ENCODE peak calls at places on chromosomes 6 and 20, in seven cellular contexts. One of them, this sample, is unnamed.

GRCh38 chr20:60294627-60295026 is 336.4 kb downstream of the CDH26 start:
- DNase-seq in A549: no peak
- DNase-seq in IMR-90: no peak
- DNase-seq in HCT116: no peak
- DNase-seq in H1: no peak
- DNase-seq in HepG2: no peak
- DNase-seq in GM12878: no peak
- DNase-seq in this sample: no peak

GRCh38 chr20:7980332-7981046 is 39.1 kb downstream of the TMX4 start:
- DNase-seq in A549: peak
- DNase-seq in IMR-90: peak
- DNase-seq in HCT116: peak
- DNase-seq in H1: peak
- DNase-seq in HepG2: peak
- DNase-seq in GM12878: no peak
- DNase-seq in this sample: peak

GRCh38 chr20:34886122-34886521 is 9.7 kb downstream of the ACSS2 start:
- DNase-seq in A549: no peak
- DNase-seq in IMR-90: no peak
- DNase-seq in HCT116: no peak
- DNase-seq in H1: no peak
- DNase-seq in HepG2: no peak
- DNase-seq in GM12878: no peak
- DNase-seq in this sample: no peak

GRCh38 chr6:35916056-35916455 is 4.8 kb downstream of the SRPK1 start:
- DNase-seq in A549: no peak
- DNase-seq in IMR-90: no peak
- DNase-seq in HCT116: no peak
- DNase-seq in H1: no peak
- DNase-seq in HepG2: no peak
- DNase-seq in GM12878: no peak
- DNase-seq in this sample: no peak

GRCh38 chr20:53408728-53409157 is 184.9 kb downstream of the ZNF217 start:
- DNase-seq in A549: no peak
- DNase-seq in IMR-90: peak
- DNase-seq in HCT116: no peak
- DNase-seq in H1: no peak
- DNase-seq in HepG2: no peak
- DNase-seq in GM12878: no peak
- DNase-seq in this sample: no peak

GRCh38 chr6:98037571-98037970 is 754.6 kb upstream of the MMS22L start:
- DNase-seq in A549: no peak
- DNase-seq in IMR-90: no peak
- DNase-seq in HCT116: no peak
- DNase-seq in H1: no peak
- DNase-seq in HepG2: no peak
- DNase-seq in GM12878: no peak
- DNase-seq in this sample: no peak

GRCh38 chr6:53065266-53066058 is at the start of gene FBXO9:
- DNase-seq in A549: peak
- DNase-seq in IMR-90: no peak
- DNase-seq in HCT116: no peak
- DNase-seq in H1: no peak
- DNase-seq in HepG2: peak
- DNase-seq in GM12878: no peak
- DNase-seq in this sample: peak

GRCh38 chr20:35511814-35512420 is 17.5 kb downstream of the C20orf173 start:
- DNase-seq in A549: peak
- DNase-seq in IMR-90: peak
- DNase-seq in HCT116: no peak
- DNase-seq in H1: no peak
- DNase-seq in HepG2: peak
- DNase-seq in GM12878: no peak
- DNase-seq in this sample: peak

GRCh38 chr6:132604635-132605150 is 15.2 kb upstream of the TAAR5 start:
- DNase-seq in A549: no peak
- DNase-seq in IMR-90: no peak
- DNase-seq in HCT116: no peak
- DNase-seq in H1: no peak
- DNase-seq in HepG2: no peak
- DNase-seq in GM12878: no peak
- DNase-seq in this sample: no peak

GRCh38 chr20:53345536-53346070 is 248.0 kb downstream of the ZNF217 start:
- DNase-seq in A549: no peak
- DNase-seq in IMR-90: no peak
- DNase-seq in HCT116: no peak
- DNase-seq in H1: no peak
- DNase-seq in HepG2: no peak
- DNase-seq in GM12878: no peak
- DNase-seq in this sample: no peak

GRCh38 chr6:15481414-15481813 is 181.4 kb downstream of the DTNBP1 start:
- DNase-seq in A549: no peak
- DNase-seq in IMR-90: no peak
- DNase-seq in HCT116: no peak
- DNase-seq in H1: no peak
- DNase-seq in HepG2: no peak
- DNase-seq in GM12878: no peak
- DNase-seq in this sample: no peak

GRCh38 chr6:56370591-56371198 is 123.3 kb upstream of the COL21A1 start:
- DNase-seq in A549: peak
- DNase-seq in IMR-90: peak
- DNase-seq in HCT116: no peak
- DNase-seq in H1: no peak
- DNase-seq in HepG2: peak
- DNase-seq in GM12878: peak
- DNase-seq in this sample: no peak

GRCh38 chr6:149859938-149860337 is 4.2 kb downstream of the LRP11 start:
- DNase-seq in A549: no peak
- DNase-seq in IMR-90: no peak
- DNase-seq in HCT116: no peak
- DNase-seq in H1: no peak
- DNase-seq in HepG2: peak
- DNase-seq in GM12878: no peak
- DNase-seq in this sample: no peak

GRCh38 chr6:82176616-82177015 is 70.9 kb downstream of the IBTK start:
- DNase-seq in A549: no peak
- DNase-seq in IMR-90: no peak
- DNase-seq in HCT116: no peak
- DNase-seq in H1: no peak
- DNase-seq in HepG2: no peak
- DNase-seq in GM12878: no peak
- DNase-seq in this sample: no peak

GRCh38 chr20:9576695-9577094 is 62.3 kb downstream of the LAMP5 start:
- DNase-seq in A549: no peak
- DNase-seq in IMR-90: no peak
- DNase-seq in HCT116: no peak
- DNase-seq in H1: no peak
- DNase-seq in HepG2: no peak
- DNase-seq in GM12878: no peak
- DNase-seq in this sample: no peak

GRCh38 chr20:58630063-58630462 is 21.0 kb upstream of the STX16 start:
- DNase-seq in A549: peak
- DNase-seq in IMR-90: peak
- DNase-seq in HCT116: no peak
- DNase-seq in H1: no peak
- DNase-seq in HepG2: no peak
- DNase-seq in GM12878: no peak
- DNase-seq in this sample: no peak

GRCh38 chr20:63135411-63135810 is 80.5 kb downstream of the YTHDF1 start:
- DNase-seq in A549: no peak
- DNase-seq in IMR-90: no peak
- DNase-seq in HCT116: no peak
- DNase-seq in H1: no peak
- DNase-seq in HepG2: no peak
- DNase-seq in GM12878: no peak
- DNase-seq in this sample: peak

GRCh38 chr20:63134201-63134612 is 81.7 kb downstream of the YTHDF1 start:
- DNase-seq in A549: no peak
- DNase-seq in IMR-90: no peak
- DNase-seq in HCT116: no peak
- DNase-seq in H1: no peak
- DNase-seq in HepG2: no peak
- DNase-seq in GM12878: no peak
- DNase-seq in this sample: peak

GRCh38 chr20:63132715-63133471 is 83.0 kb downstream of the YTHDF1 start:
- DNase-seq in A549: no peak
- DNase-seq in IMR-90: no peak
- DNase-seq in HCT116: no peak
- DNase-seq in H1: no peak
- DNase-seq in HepG2: no peak
- DNase-seq in GM12878: no peak
- DNase-seq in this sample: no peak

GRCh38 chr20:63132131-63132714 is 83.7 kb downstream of the YTHDF1 start:
- DNase-seq in A549: no peak
- DNase-seq in IMR-90: no peak
- DNase-seq in HCT116: no peak
- DNase-seq in H1: no peak
- DNase-seq in HepG2: no peak
- DNase-seq in GM12878: no peak
- DNase-seq in this sample: no peak

GRCh38 chr20:63133481-63134091 is 82.3 kb downstream of the YTHDF1 start:
- DNase-seq in A549: no peak
- DNase-seq in IMR-90: no peak
- DNase-seq in HCT116: no peak
- DNase-seq in H1: no peak
- DNase-seq in HepG2: no peak
- DNase-seq in GM12878: no peak
- DNase-seq in this sample: no peak
- TF ChIP-seq CEBPB in A549: no peak
- TF ChIP-seq CEBPB in IMR-90: no peak
- TF ChIP-seq CEBPB in HCT116: no peak
- TF ChIP-seq CEBPB in H1: no peak
- TF ChIP-seq CEBPB in HepG2: no peak
- TF ChIP-seq CEBPB in GM12878: no peak
- TF ChIP-seq CEBPB in this sample: no peak

DNA sequence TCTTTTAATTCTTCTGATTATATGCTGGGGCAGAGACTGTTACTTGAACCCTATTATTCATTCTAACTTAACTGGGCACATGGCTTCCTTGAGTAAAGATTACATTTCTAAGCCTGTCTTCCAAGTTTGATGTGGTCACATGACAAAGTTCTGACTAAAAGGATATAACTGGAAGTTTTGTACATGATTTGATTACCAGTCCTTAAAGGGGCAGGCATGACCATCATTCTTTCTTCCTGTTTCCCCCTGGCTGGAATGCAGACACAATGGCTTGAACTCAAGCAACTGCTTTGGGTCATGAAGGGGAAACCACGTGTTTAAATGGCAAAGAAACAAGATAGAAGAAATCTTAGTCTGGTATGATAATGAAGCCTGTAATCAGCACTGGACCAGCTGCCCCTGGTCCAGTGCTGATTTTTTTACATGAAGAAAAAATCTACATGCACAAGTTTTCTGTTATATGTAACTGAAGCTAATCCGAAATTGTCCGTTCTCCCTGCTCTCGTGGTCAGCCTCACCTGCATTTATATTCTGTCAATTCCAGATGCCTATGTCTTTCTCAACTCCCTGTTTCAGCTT is 15.6 kb upstream of the SHLD1 start:
- DNase-seq in A549: peak
- DNase-seq in IMR-90: peak
- DNase-seq in HCT116: no peak
- DNase-seq in H1: no peak
- DNase-seq in HepG2: no peak
- DNase-seq in GM12878: no peak
- DNase-seq in this sample: no peak
- TF ChIP-seq CEBPB in A549: no peak
- TF ChIP-seq CEBPB in IMR-90: no peak
- TF ChIP-seq CEBPB in HCT116: no peak
- TF ChIP-seq CEBPB in H1: no peak
- TF ChIP-seq CEBPB in HepG2: no peak
- TF ChIP-seq CEBPB in GM12878: no peak
- TF ChIP-seq CEBPB in this sample: no peak

GRCh38 chr6:148808786-148809304 is 62.0 kb downstream of the UST start:
- DNase-seq in A549: no peak
- DNase-seq in IMR-90: no peak
- DNase-seq in HCT116: no peak
- DNase-seq in H1: no peak
- DNase-seq in HepG2: no peak
- DNase-seq in GM12878: no peak
- DNase-seq in this sample: no peak

GRCh38 chr6:148814869-148815268 is 68.0 kb downstream of the UST start:
- DNase-seq in A549: no peak
- DNase-seq in IMR-90: no peak
- DNase-seq in HCT116: no peak
- DNase-seq in H1: no peak
- DNase-seq in HepG2: no peak
- DNase-seq in GM12878: no peak
- DNase-seq in this sample: no peak

GRCh38 chr6:148807784-148808183 is 61.0 kb downstream of the UST start:
- DNase-seq in A549: no peak
- DNase-seq in IMR-90: no peak
- DNase-seq in HCT116: no peak
- DNase-seq in H1: no peak
- DNase-seq in HepG2: peak
- DNase-seq in GM12878: no peak
- DNase-seq in this sample: no peak

GRCh38 chr6:148814082-148814790 is 67.4 kb downstream of the UST start:
- DNase-seq in A549: no peak
- DNase-seq in IMR-90: no peak
- DNase-seq in HCT116: no peak
- DNase-seq in H1: no peak
- DNase-seq in HepG2: no peak
- DNase-seq in GM12878: no peak
- DNase-seq in this sample: no peak

GRCh38 chr6:148811472-148811871 is 64.6 kb downstream of the UST start:
- DNase-seq in A549: no peak
- DNase-seq in IMR-90: no peak
- DNase-seq in HCT116: no peak
- DNase-seq in H1: no peak
- DNase-seq in HepG2: no peak
- DNase-seq in GM12878: no peak
- DNase-seq in this sample: no peak
- TF ChIP-seq CEBPB in A549: no peak
- TF ChIP-seq CEBPB in IMR-90: no peak
- TF ChIP-seq CEBPB in HCT116: no peak
- TF ChIP-seq CEBPB in H1: no peak
- TF ChIP-seq CEBPB in HepG2: no peak
- TF ChIP-seq CEBPB in GM12878: no peak
- TF ChIP-seq CEBPB in this sample: no peak

DNA sequence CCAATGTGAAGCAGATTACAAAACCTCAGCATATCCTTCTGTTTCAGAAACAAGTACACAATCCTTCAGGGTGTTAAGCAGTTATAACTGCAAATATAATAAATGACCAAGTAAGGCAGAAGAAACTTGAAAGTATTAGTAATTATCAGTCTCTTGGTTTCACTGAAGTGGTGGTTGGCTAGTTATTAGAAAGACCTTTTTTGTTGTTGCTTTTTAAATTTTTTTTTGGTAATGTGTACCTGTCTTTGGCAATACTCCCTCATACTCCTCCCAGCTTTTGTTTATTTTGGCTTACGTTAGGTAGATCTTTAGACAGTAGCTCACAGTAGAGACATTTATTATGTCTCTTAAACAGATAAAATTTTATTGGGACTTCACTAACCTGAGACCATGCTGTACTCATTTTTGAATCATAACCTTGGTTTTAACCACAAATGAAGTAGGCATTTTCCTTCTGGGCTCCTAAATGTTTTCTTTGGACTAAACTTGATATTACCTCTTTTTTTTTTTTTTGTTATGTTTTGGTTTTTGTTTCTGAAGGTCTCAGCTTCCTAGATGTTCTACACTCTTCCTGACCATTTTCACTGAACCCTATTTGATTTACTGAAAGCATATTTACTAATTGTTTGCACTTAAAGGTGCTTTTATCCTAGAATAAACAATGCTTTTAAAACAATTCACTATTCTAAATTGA is 6.4 kb downstream of the CD2AP start:
- DNase-seq in A549: no peak
- DNase-seq in IMR-90: peak
- DNase-seq in HCT116: no peak
- DNase-seq in H1: no peak
- DNase-seq in HepG2: peak
- DNase-seq in GM12878: no peak
- DNase-seq in this sample: no peak
- TF ChIP-seq CEBPB in A549: no peak
- TF ChIP-seq CEBPB in IMR-90: no peak
- TF ChIP-seq CEBPB in HCT116: peak
- TF ChIP-seq CEBPB in H1: no peak
- TF ChIP-seq CEBPB in HepG2: no peak
- TF ChIP-seq CEBPB in GM12878: no peak
- TF ChIP-seq CEBPB in this sample: no peak